ENCODE peak calls at places on chromosomes 11 and 22, in five cellular contexts. V is IMR-90, D is RWPE1, K is fibroblast of lung, A is AG04450. P is an unnamed sample.

GRCh38 chr11:26698224-26698623 is 23.6 kb downstream of the SLC5A12 start:
- DNase-seq in V (no peak), D (no peak), K (no peak), A (no peak), P (no peak)

GRCh38 chr22:19097518-19097917 is 24.7 kb downstream of the DGCR2 start:
- DNase-seq in V (no peak), D (no peak), K (no peak), A (no peak), P (no peak)

GRCh38 chr11:120657306-120658070 is 145.9 kb downstream of the GRIK4 start:
- DNase-seq in V (no peak), D (no peak), K (no peak), A (no peak), P (no peak)

GRCh38 chr11:36313073-36313472 is 17.0 kb downstream of the PRR5L start:
- DNase-seq in V (no peak), D (no peak), K (no peak), A (no peak), P (no peak)

GRCh38 chr22:40791241-40791640 is 27.9 kb downstream of the SLC25A17 start:
- DNase-seq in V (no peak), D (no peak), K (peak), A (no peak), P (no peak)

GRCh38 chr11:104033134-104033533 is 3.3 kb upstream of the DDI1 start:
- DNase-seq in V (peak), D (peak), K (peak), A (peak), P (peak)

GRCh38 chr11:124757320-124757719 is 4.8 kb downstream of the ESAM start:
- DNase-seq in V (no peak), D (no peak), K (no peak), A (no peak), P (no peak)

GRCh38 chr11:100581318-100581717 is 105.8 kb upstream of the ARHGAP42 start:
- DNase-seq in V (no peak), D (no peak), K (no peak), A (no peak), P (no peak)

GRCh38 chr11:19785265-19785664 is 72.6 kb downstream of the NAV2 start:
- DNase-seq in V (no peak), D (no peak), K (no peak), A (no peak), P (no peak)

GRCh38 chr11:35487532-35488078 is 37.8 kb downstream of the PAMR1 start:
- DNase-seq in V (peak), D (no peak), K (peak), A (no peak), P (peak)

GRCh38 chr11:76152741-76153608 is 53.3 kb downstream of the WNT11 start:
- DNase-seq in V (no peak), D (no peak), K (no peak), A (no peak), P (no peak)

GRCh38 chr11:100810146-100810545 is 123.1 kb downstream of the ARHGAP42 start:
- DNase-seq in V (peak), D (peak), K (peak), A (no peak), P (no peak)

GRCh38 chr22:34055525-34056200 is 135.4 kb upstream of the LARGE1 start:
- DNase-seq in V (no peak), D (no peak), K (no peak), A (no peak), P (no peak)

GRCh38 chr22:17836977-17837742 is 62.9 kb upstream of the BID start:
- DNase-seq in V (no peak), D (no peak), K (no peak), A (no peak), P (no peak)

GRCh38 chr11:129973809-129974208 is 28.8 kb downstream of the PRDM10 start:
- DNase-seq in V (no peak), D (no peak), K (peak), A (no peak), P (no peak)

GRCh38 chr11:103529217-103529684 is 420.0 kb downstream of the DYNC2H1 start:
- DNase-seq in V (peak), D (peak), K (peak), A (no peak), P (peak)

GRCh38 chr11:118930152-118930712 is 4.5 kb upstream of the BCL9L start:
- DNase-seq in V (peak), D (peak), K (peak), A (no peak), P (peak)

GRCh38 chr11:65456418-65456817 is 33.8 kb downstream of the NEAT1 start:
- DNase-seq in V (no peak), D (no peak), K (no peak), A (no peak), P (no peak)

GRCh38 chr11:107549253-107549953 is 16.1 kb downstream of the ALKBH8 start:
- DNase-seq in V (peak), D (peak), K (no peak), A (no peak), P (peak)

GRCh38 chr22:24118689-24119384 is 62.5 kb upstream of the SUSD2 start:
- DNase-seq in V (no peak), D (no peak), K (no peak), A (no peak), P (no peak)

GRCh38 chr22:43823353-43823908 is 11.3 kb upstream of the EFCAB6 start:
- DNase-seq in V (no peak), D (no peak), K (peak), A (no peak), P (peak)

GRCh38 chr11:60625262-60625661 is 74.2 kb upstream of the MS4A8 start:
- DNase-seq in V (peak), D (peak), K (peak), A (no peak), P (peak)

GRCh38 chr22:48782817-48783511 is 1044.7 kb downstream of the BRD1 start:
- DNase-seq in V (no peak), D (no peak), K (no peak), A (no peak), P (no peak)

GRCh38 chr11:57637626-57638004 is 12.1 kb downstream of the YPEL4 start:
- DNase-seq in V (no peak), D (no peak), K (no peak), A (no peak), P (no peak)

GRCh38 chr11:57638005-57638760 is 11.5 kb downstream of the YPEL4 start:
- DNase-seq in V (peak), D (peak), K (peak), A (peak), P (peak)

GRCh38 chr11:57640068-57640800 is 9.5 kb downstream of the YPEL4 start:
- DNase-seq in V (no peak), D (no peak), K (no peak), A (no peak), P (no peak)

GRCh38 chr11:57639321-57640067 is 10.2 kb downstream of the YPEL4 start:
- DNase-seq in V (peak), D (no peak), K (peak), A (no peak), P (no peak)

DNA sequence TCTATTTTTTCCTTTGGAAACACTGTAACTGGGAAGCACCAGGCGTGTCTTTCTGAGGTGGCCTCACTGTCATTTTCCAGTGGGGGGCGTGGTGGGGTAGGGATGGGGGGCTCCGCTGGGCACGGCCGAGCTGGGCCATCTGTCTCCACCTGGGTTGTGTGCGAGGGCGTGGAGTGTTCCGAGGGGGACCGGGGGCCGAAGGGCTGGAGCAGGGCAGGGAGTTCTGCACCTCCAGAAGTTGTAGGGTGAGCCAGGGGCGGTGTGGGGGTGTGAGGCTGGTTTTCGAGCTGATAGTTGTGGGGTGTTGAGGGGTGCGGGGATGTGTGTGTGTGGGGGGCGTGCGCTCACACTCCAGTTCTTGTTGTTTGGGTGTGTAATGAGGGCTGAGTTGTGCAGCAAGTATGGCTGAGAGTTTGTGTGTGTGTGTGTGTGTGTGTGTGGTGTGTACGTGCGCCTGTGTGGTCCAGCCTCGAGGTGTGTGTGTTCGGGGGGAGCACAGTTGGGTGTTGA is 10.8 kb downstream of the YPEL4 start:
- DNase-seq in V (no peak), D (no peak), K (no peak), A (no peak), P (no peak)
- TF ChIP-seq CTCF in V (no peak), D (no peak), K (no peak), A (no peak), P (no peak)

GRCh38 chr11:59550368-59550841 is 39.1 kb downstream of the OR4D9 start:
- DNase-seq in V (peak), D (peak), K (peak), A (peak), P (peak)
- TF ChIP-seq CTCF in V (peak), D (peak), K (peak), A (peak), P (peak)

DNA sequence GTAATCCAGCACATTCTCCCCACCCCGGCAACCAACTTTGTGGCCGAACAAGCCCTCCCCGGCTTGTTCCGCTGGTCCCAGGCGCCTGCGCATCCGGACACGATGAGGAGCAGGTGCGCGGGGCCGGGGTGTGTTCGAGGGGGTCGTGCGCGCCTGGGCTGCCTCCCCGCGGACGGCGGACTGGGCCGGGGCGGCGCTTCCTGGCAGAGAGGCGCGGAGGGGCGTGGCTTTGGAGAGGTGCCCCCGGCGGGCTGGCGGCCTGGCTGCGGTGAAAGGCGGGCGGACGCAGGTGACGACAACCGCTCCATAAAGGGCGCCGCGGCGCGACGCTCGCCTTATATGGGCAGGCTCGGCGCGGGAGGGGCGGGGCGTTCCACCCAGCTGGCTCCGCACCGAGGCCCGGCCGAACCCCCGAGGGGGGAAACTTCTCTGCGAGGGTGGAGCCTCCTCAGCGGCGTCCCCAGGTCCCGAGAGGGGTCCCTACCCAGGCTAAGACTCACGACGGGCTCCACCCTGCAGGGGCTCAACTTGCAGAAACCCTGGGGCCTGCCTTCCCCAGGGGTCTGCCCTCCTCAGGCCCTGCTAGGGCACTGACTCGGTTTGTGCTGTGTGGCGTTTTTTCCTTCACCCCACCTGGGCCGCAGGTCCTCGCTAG is 26.4 kb downstream of the TXN2 start:
- DNase-seq in V (peak), D (peak), K (peak), A (peak), P (peak)
- TF ChIP-seq CTCF in V (no peak), D (no peak), K (no peak), A (peak), P (no peak)

DNA sequence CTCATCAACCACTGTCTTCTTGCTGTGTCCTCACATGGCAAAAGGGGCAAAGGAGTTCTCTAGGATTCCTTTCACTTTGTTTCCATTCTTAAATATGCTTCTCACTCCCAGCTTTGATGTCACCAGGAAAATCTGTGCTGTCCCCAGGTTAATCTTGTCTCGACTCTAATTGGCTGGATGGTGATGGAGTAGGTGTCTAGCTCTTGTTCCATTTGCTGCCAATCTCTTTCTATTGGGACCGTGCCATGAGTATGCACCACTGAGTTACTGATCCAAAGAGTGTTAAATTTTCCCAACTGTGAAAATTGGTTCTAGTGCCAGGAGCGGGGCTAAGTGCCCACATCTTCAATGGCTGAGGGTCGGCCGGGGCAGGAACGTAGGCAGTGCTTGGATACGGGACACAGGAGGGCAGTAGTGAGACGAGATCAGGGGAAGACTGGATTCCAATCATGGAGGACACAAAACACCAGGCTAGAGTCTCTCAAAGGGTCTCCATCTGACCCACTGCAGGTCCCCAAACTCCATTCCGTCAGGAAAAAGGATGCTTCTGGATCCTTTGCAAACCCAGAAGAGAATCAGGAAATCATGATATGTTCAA is 47.7 kb upstream of the CSNK2A3 start:
- DNase-seq in V (no peak), D (no peak), K (no peak), A (no peak), P (peak)
- TF ChIP-seq CTCF in V (peak), D (no peak), K (peak), A (no peak), P (no peak)

GRCh38 chr22:26461188-26461810 is 22.3 kb downstream of the HPS4 start:
- DNase-seq in V (peak), D (peak), K (no peak), A (no peak), P (peak)
- TF ChIP-seq CTCF in V (peak), D (peak), K (peak), A (peak), P (peak)

P was measured in MCF 10A.